ENCODE peak calls at places on chromosome 9, in four cellular contexts. L is hypothalamus, H is immature natural killer cell, B is B cell. W is an unnamed sample.

GRCh38 chr9:91884746-91885687 is 65.0 kb downstream of the ROR2 start:
- DNase-seq in L (peak), H (no peak), B (no peak), W (no peak)

GRCh38 chr9:78291240-78291915 is 5.5 kb upstream of the PSAT1 start:
- DNase-seq in L (no peak), H (no peak), B (no peak), W (no peak)

GRCh38 chr9:114603183-114603582 is 7.9 kb upstream of the TMEM268 start:
- DNase-seq in L (no peak), H (no peak), B (no peak), W (no peak)

GRCh38 chr9:70475211-70475610 is 60.8 kb upstream of the KLF9 start:
- DNase-seq in L (no peak), H (no peak), B (no peak), W (no peak)

GRCh38 chr9:97387936-97388684 is 23.8 kb upstream of the TDRD7 start:
- DNase-seq in L (no peak), H (no peak), B (no peak), W (no peak)

GRCh38 chr9:522658-523057 is 308.0 kb downstream of the DOCK8 start:
- DNase-seq in L (no peak), H (no peak), B (no peak), W (no peak)

GRCh38 chr9:134854541-134854981 is 26.0 kb upstream of the FCN2 start:
- DNase-seq in L (no peak), H (no peak), B (no peak), W (no peak)

GRCh38 chr9:134811673-134812668 is 68.6 kb upstream of the FCN2 start:
- DNase-seq in L (no peak), H (no peak), B (no peak), W (no peak)

GRCh38 chr9:94912700-94913249 is 186.3 kb downstream of the AOPEP start:
- DNase-seq in L (no peak), H (no peak), B (no peak), W (no peak)

GRCh38 chr9:116493183-116493582 is 193.9 kb upstream of the TRIM32 start:
- DNase-seq in L (no peak), H (no peak), B (no peak), W (no peak)

GRCh38 chr9:28999806-29000205 is 1426.5 kb upstream of the C9orf72 start:
- DNase-seq in L (no peak), H (no peak), B (no peak), W (no peak)

GRCh38 chr9:23907343-23907742 is 81.3 kb upstream of the ELAVL2 start:
- DNase-seq in L (no peak), H (no peak), B (no peak), W (no peak)

GRCh38 chr9:87212563-87213154 is 265.4 kb upstream of the GAS1 start:
- DNase-seq in L (no peak), H (no peak), B (no peak), W (no peak)

GRCh38 chr9:63816742-63817621 is 1468.0 kb downstream of the FOXD4L5 start:
- DNase-seq in L (no peak), H (peak), B (peak), W (peak)

GRCh38 chr9:128863647-128864046 is 18.1 kb downstream of the KYAT1 start:
- DNase-seq in L (peak), H (peak), B (peak), W (peak)

GRCh38 chr9:80504525-80505235 is 932.9 kb downstream of the TLE4 start:
- DNase-seq in L (no peak), H (no peak), B (no peak), W (no peak)

GRCh38 chr9:36728651-36729520 is 156.2 kb downstream of the MELK start:
- DNase-seq in L (peak), H (peak), B (peak), W (peak)

GRCh38 chr9:75054373-75055001 is 26.4 kb upstream of the CARNMT1 start:
- DNase-seq in L (no peak), H (no peak), B (no peak), W (no peak)

GRCh38 chr9:86714976-86715375 is 232.3 kb downstream of the GAS1 start:
- DNase-seq in L (no peak), H (no peak), B (no peak), W (no peak)

GRCh38 chr9:135501261-135502167 is 1.0 kb downstream of the MRPS2 start:
- DNase-seq in L (no peak), H (no peak), B (no peak), W (peak)

GRCh38 chr9:19161257-19162025 is 34.1 kb upstream of the PLIN2 start:
- DNase-seq in L (no peak), H (peak), B (no peak), W (peak)

GRCh38 chr9:14345586-14346237 is 31.8 kb upstream of the NFIB start:
- DNase-seq in L (no peak), H (no peak), B (no peak), W (no peak)

GRCh38 chr9:96686638-96687335 is 31.7 kb upstream of the PRXL2C start:
- DNase-seq in L (peak), H (peak), B (peak), W (peak)

GRCh38 chr9:35756743-35757526 is 2.9 kb upstream of the MSMP start:
- DNase-seq in L (peak), H (peak), B (peak), W (peak)

GRCh38 chr9:135046156-135047025 is 41.1 kb upstream of the OLFM1 start:
- DNase-seq in L (no peak), H (no peak), B (no peak), W (no peak)

GRCh38 chr9:77816641-77817341 is 168.7 kb upstream of the GNA14 start:
- DNase-seq in L (no peak), H (no peak), B (no peak), W (no peak)

GRCh38 chr9:123929177-123929869 is 603 bp downstream of the DENND1A start:
- DNase-seq in L (peak), H (no peak), B (no peak), W (peak)